ENCODE peak calls at places on chromosomes 5 and 9, in seven cellular contexts. Z is A549, R is HepG2, G is WTC11, C is SK-N-SH, B is IMR-90, Q is H1. Y is an unnamed sample.

GRCh38 chr9:19527663-19528062 is 118.9 kb downstream of the ACER2 start:
- DNase-seq in C (no peak), B (no peak), G (no peak), R (no peak), Z (no peak), Q (no peak), Y (no peak)

GRCh38 chr5:7078901-7079300 is 317.0 kb upstream of the ADCY2 start:
- DNase-seq in Q (peak; percentile 31), C (peak; percentile 10), R (no peak), B (no peak), G (peak; percentile 50), Z (no peak), Y (no peak)

GRCh38 chr9:6049798-6050197 is 34.4 kb upstream of the RANBP6 start:
- DNase-seq in C (no peak), G (peak; percentile 31), Z (no peak), Q (no peak), R (peak; percentile 30), B (no peak), Y (peak; percentile 48)

GRCh38 chr5:78677777-78678668 is 29.5 kb upstream of the LHFPL2 start:
- DNase-seq in Z (no peak), Q (no peak), C (peak; percentile 60), B (peak; percentile 98), R (no peak), G (no peak), Y (peak; percentile 26)

GRCh38 chr5:175329976-175330375 is 114.0 kb downstream of the DRD1 start:
- DNase-seq in B (no peak), C (no peak), Q (no peak), R (no peak), Z (no peak), G (no peak), Y (no peak)

GRCh38 chr9:13457795-13458194 is 178.3 kb upstream of the MPDZ start:
- DNase-seq in Z (no peak), R (no peak), B (no peak), Q (no peak), C (no peak), G (no peak), Y (no peak)

GRCh38 chr5:78537821-78538220 is 110.8 kb downstream of the LHFPL2 start:
- DNase-seq in Q (no peak), B (peak; percentile 68), Z (peak; percentile 36), C (peak; percentile 58), R (peak; percentile 22), G (peak; percentile 24), Y (no peak)

GRCh38 chr5:73312146-73312871 is 136.3 kb downstream of the FOXD1 start:
- DNase-seq in Q (no peak), C (no peak), R (no peak), G (peak; percentile 37), B (peak; percentile 96), Z (no peak), Y (no peak)

GRCh38 chr5:378301-378891 is 56.9 kb downstream of the AHRR start:
- DNase-seq in B (peak; percentile 88), G (no peak), R (no peak), Z (no peak), C (peak; percentile 4), Q (no peak), Y (no peak)

GRCh38 chr5:54778783-54779182 is 206.6 kb downstream of the ESM1 start:
- DNase-seq in B (no peak), C (no peak), G (no peak), Q (no peak), R (no peak), Z (no peak), Y (no peak)

GRCh38 chr5:18305288-18305899 is 671.1 kb downstream of the TAF11L14 start:
- DNase-seq in R (peak; percentile 13), C (peak; percentile 55), Z (peak; percentile 49), B (peak; percentile 39), G (peak; percentile 34), Q (no peak), Y (no peak)

GRCh38 chr5:163696270-163696887 is 191.0 kb downstream of the MAT2B start:
- DNase-seq in G (peak; percentile 53), C (peak; percentile 50), Z (peak; percentile 9), Q (peak; percentile 23), B (peak; percentile 89), R (peak; percentile 38), Y (peak; percentile 8)

GRCh38 chr5:172891716-172892421 is 57.8 kb downstream of the ERGIC1 start:
- DNase-seq in Q (no peak), Z (no peak), R (no peak), G (no peak), B (no peak), C (no peak), Y (no peak)

GRCh38 chr5:133539818-133540217 is 72.5 kb downstream of the FSTL4 start:
- DNase-seq in Q (no peak), G (no peak), B (no peak), R (no peak), Z (no peak), C (no peak), Y (no peak)

GRCh38 chr5:133546500-133546899 is 65.8 kb downstream of the FSTL4 start:
- DNase-seq in Z (no peak), B (no peak), G (no peak), R (no peak), Q (no peak), C (no peak), Y (no peak)

GRCh38 chr5:133538718-133539117 is 73.6 kb downstream of the FSTL4 start:
- DNase-seq in Z (no peak), C (no peak), Q (no peak), G (no peak), B (no peak), R (no peak), Y (no peak)

GRCh38 chr5:133544346-133544745 is 68.0 kb downstream of the FSTL4 start:
- DNase-seq in C (no peak), Z (no peak), G (no peak), B (no peak), R (no peak), Q (no peak), Y (no peak)
- TF ChIP-seq USF2 in C (no peak), Z (no peak), G (no peak), B (no peak), R (no peak), Q (no peak), Y (no peak)

GRCh38 chr5:109877670-109878045 is 187.9 kb downstream of the MAN2A1 start:
- DNase-seq in Z (no peak), Q (no peak), C (no peak), R (no peak), G (no peak), B (peak; percentile 24), Y (no peak)
- TF ChIP-seq USF2 in Z (no peak), Q (no peak), C (no peak), R (no peak), G (no peak), B (no peak), Y (no peak)

GRCh38 chr5:43066231-43066798 is 26.2 kb upstream of the ANXA2R start:
- DNase-seq in G (peak; percentile 80), C (peak; percentile 75), R (peak; percentile 55), B (peak; percentile 69), Q (no peak), Z (no peak), Y (peak; percentile 30)

GRCh38 chr5:43065384-43066230 is 25.5 kb upstream of the ANXA2R start:
- DNase-seq in Z (no peak), C (no peak), R (no peak), B (peak; percentile 50), Q (no peak), G (peak; percentile 40), Y (no peak)

GRCh38 chr5:43063731-43064171 is 23.6 kb upstream of the ANXA2R start:
- DNase-seq in Q (no peak), C (no peak), R (no peak), Z (no peak), B (no peak), G (peak; percentile 42), Y (no peak)

GRCh38 chr5:43066799-43067741 is 27.0 kb upstream of the ANXA2R start:
- DNase-seq in G (peak; percentile 82), R (peak; percentile 87), Z (peak; percentile 59), C (peak; percentile 68), Q (no peak), B (peak; percentile 91), Y (peak; percentile 74)

DNA sequence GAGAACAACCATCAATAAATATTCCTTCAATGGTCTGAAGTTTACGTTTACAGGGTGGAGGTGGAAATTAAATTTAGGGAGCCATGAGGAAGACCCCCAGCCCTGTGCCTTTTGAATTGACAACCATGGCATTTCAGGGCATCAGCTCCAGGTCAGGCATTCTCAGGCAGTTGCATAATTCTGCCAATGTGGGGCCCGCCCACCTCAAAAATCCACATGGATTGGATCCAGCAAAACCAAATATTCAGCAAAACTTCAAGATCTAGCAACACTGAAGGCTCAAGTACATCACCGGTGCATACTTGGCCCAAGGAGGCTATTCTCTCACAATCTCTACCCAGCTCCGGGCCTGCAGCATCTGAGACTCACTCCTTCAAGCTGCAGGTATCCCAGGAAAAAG is 21.2 kb upstream of the ANXA2R start:
- DNase-seq in C (no peak), B (no peak), G (no peak), Q (no peak), R (no peak), Z (no peak), Y (no peak)
- TF ChIP-seq USF2 in C (no peak), B (no peak), G (no peak), Q (no peak), R (no peak), Z (no peak), Y (no peak)

DNA sequence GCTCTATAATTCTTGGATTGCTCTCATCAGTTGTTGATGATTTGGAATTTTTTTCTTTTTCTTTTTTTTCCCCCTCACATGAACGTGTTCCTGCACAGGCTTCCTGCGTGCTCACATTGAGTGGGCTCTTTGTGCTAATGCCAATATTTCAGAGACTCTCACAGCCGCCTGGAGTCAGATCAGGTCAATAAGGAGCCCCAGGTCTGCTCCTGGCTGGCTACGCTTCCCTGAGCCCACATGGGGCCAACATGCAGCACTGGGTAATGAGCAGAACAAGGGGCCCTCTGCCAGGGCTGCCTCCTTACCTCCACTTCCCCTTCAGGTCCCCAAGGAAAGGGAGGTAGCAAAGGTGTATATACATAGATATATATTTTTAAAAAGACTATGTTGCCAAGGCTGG is 81.9 kb downstream of the SIL1 start:
- DNase-seq in R (no peak), B (no peak), G (no peak), Z (no peak), Q (no peak), C (no peak), Y (no peak)
- TF ChIP-seq USF2 in R (no peak), B (no peak), G (no peak), Z (no peak), Q (no peak), C (no peak), Y (no peak)

GRCh38 chr9:38284768-38285080 is 107.8 kb upstream of the ALDH1B1 start:
- DNase-seq in Z (no peak), B (no peak), G (peak; percentile 47), Q (no peak), C (peak; percentile 48), R (no peak), Y (no peak)
- TF ChIP-seq USF2 in Z (no peak), B (no peak), G (no peak), Q (no peak), C (no peak), R (no peak), Y (no peak)

GRCh38 chr5:108326982-108327381 is 54.9 kb downstream of the FBXL17 start:
- DNase-seq in R (no peak), Z (no peak), C (no peak), Q (no peak), B (no peak), G (no peak), Y (no peak)
- TF ChIP-seq USF2 in R (no peak), Z (no peak), C (no peak), Q (no peak), B (no peak), G (no peak), Y (no peak)